ENCODE peak calls at places on chromosome 3, in seven cellular contexts. One of them, this sample, is unnamed.

GRCh38 chr3:105867690-105868449 is 942 bp downstream of the CBLB start:
- DNase-seq in transverse colon: no peak
- DNase-seq in NB4: no peak
- DNase-seq in heart right ventricle: no peak
- DNase-seq in lung: no peak
- DNase-seq in GM12865: no peak
- DNase-seq in Caco-2: no peak
- DNase-seq in this sample: peak

GRCh38 chr3:162183440-162183839 is 686.8 kb downstream of the OTOL1 start:
- DNase-seq in transverse colon: no peak
- DNase-seq in NB4: no peak
- DNase-seq in heart right ventricle: no peak
- DNase-seq in lung: no peak
- DNase-seq in GM12865: no peak
- DNase-seq in Caco-2: no peak
- DNase-seq in this sample: no peak

GRCh38 chr3:127690106-127690505 is 17.4 kb downstream of the ABTB1 start:
- DNase-seq in transverse colon: no peak
- DNase-seq in NB4: no peak
- DNase-seq in heart right ventricle: peak
- DNase-seq in lung: no peak
- DNase-seq in GM12865: no peak
- DNase-seq in Caco-2: peak
- DNase-seq in this sample: peak

GRCh38 chr3:130341388-130341787 is 4.1 kb upstream of the COL6A5 start:
- DNase-seq in transverse colon: no peak
- DNase-seq in NB4: peak
- DNase-seq in heart right ventricle: no peak
- DNase-seq in lung: no peak
- DNase-seq in GM12865: no peak
- DNase-seq in Caco-2: no peak
- DNase-seq in this sample: no peak

GRCh38 chr3:124552224-124552623 is 178.0 kb upstream of the UMPS start:
- DNase-seq in transverse colon: peak
- DNase-seq in NB4: no peak
- DNase-seq in heart right ventricle: no peak
- DNase-seq in lung: peak
- DNase-seq in GM12865: no peak
- DNase-seq in Caco-2: no peak
- DNase-seq in this sample: no peak

GRCh38 chr3:29181149-29181780 is 99.6 kb upstream of the RBMS3 start:
- DNase-seq in transverse colon: no peak
- DNase-seq in NB4: no peak
- DNase-seq in heart right ventricle: no peak
- DNase-seq in lung: no peak
- DNase-seq in GM12865: peak
- DNase-seq in Caco-2: no peak
- DNase-seq in this sample: no peak

GRCh38 chr3:62601238-62601856 is 228.0 kb upstream of the FEZF2 start:
- DNase-seq in transverse colon: no peak
- DNase-seq in NB4: no peak
- DNase-seq in heart right ventricle: no peak
- DNase-seq in lung: no peak
- DNase-seq in GM12865: no peak
- DNase-seq in Caco-2: no peak
- DNase-seq in this sample: peak

GRCh38 chr3:169215461-169215860 is 448.1 kb downstream of the MECOM start:
- DNase-seq in transverse colon: no peak
- DNase-seq in NB4: no peak
- DNase-seq in heart right ventricle: no peak
- DNase-seq in lung: no peak
- DNase-seq in GM12865: no peak
- DNase-seq in Caco-2: no peak
- DNase-seq in this sample: no peak

GRCh38 chr3:127629462-127630403 is 748 bp downstream of the PODXL2 start:
- DNase-seq in transverse colon: peak
- DNase-seq in NB4: peak
- DNase-seq in heart right ventricle: no peak
- DNase-seq in lung: no peak
- DNase-seq in GM12865: peak
- DNase-seq in Caco-2: no peak
- DNase-seq in this sample: no peak

GRCh38 chr3:177946965-177947364 is 589.3 kb upstream of the KCNMB2 start:
- DNase-seq in transverse colon: no peak
- DNase-seq in NB4: no peak
- DNase-seq in heart right ventricle: no peak
- DNase-seq in lung: no peak
- DNase-seq in GM12865: no peak
- DNase-seq in Caco-2: no peak
- DNase-seq in this sample: peak

GRCh38 chr3:170367797-170368196 is 10.3 kb downstream of the SKIL start:
- DNase-seq in transverse colon: no peak
- DNase-seq in NB4: no peak
- DNase-seq in heart right ventricle: no peak
- DNase-seq in lung: no peak
- DNase-seq in GM12865: no peak
- DNase-seq in Caco-2: no peak
- DNase-seq in this sample: no peak
- H3K4me3 ChIP-seq in transverse colon: no peak
- H3K4me3 ChIP-seq in NB4: no peak
- H3K4me3 ChIP-seq in heart right ventricle: no peak
- H3K4me3 ChIP-seq in lung: no peak
- H3K4me3 ChIP-seq in GM12865: peak
- H3K4me3 ChIP-seq in Caco-2: no peak
- H3K4me3 ChIP-seq in this sample: no peak

DNA sequence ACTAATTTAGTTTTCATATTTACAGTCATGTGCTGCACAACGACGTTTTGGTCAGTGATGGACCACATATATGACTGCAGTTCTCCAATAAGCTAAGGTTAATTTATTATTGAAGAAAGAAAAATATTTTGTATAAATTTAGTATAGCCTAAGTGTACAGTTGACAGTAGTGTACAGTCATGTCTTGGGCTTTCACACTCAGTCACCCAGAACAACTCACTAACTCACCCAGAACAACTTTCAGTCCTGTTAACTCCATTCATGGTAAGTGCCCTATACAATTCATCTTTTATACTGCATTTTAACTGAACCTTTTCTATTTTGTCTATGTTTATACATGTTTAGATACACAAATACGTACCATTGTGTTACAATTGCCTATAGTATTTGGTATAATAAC is 3.8 kb upstream of the GABRR3 start:
- DNase-seq in transverse colon: no peak
- DNase-seq in NB4: no peak
- DNase-seq in heart right ventricle: no peak
- DNase-seq in lung: no peak
- DNase-seq in GM12865: no peak
- DNase-seq in Caco-2: no peak
- DNase-seq in this sample: no peak
- H3K4me3 ChIP-seq in transverse colon: no peak
- H3K4me3 ChIP-seq in NB4: no peak
- H3K4me3 ChIP-seq in heart right ventricle: no peak
- H3K4me3 ChIP-seq in lung: no peak
- H3K4me3 ChIP-seq in GM12865: peak
- H3K4me3 ChIP-seq in Caco-2: no peak
- H3K4me3 ChIP-seq in this sample: no peak

DNA sequence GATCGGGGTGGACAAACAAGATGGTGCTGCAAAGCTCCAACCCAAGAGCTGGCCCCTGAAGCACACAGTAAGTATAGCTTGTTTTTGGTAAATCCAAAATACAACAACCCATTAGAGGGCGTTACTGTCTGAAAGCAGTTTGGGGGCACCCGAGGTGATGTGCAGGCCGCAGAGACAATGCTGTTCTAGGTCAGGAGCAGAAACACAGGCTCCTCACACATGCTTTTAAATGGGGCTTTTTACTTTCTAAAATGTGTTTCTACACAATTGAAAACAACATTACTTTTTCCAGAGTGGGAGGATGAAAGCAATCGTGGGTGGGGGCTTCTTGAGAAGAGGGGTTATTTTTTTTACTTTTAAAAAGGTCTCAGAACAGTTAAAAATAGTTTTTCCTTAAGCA is 1029.3 kb upstream of the CFAP20DC start:
- DNase-seq in transverse colon: no peak
- DNase-seq in NB4: no peak
- DNase-seq in heart right ventricle: no peak
- DNase-seq in lung: no peak
- DNase-seq in GM12865: no peak
- DNase-seq in Caco-2: no peak
- DNase-seq in this sample: no peak
- H3K4me3 ChIP-seq in transverse colon: no peak
- H3K4me3 ChIP-seq in NB4: no peak
- H3K4me3 ChIP-seq in heart right ventricle: no peak
- H3K4me3 ChIP-seq in lung: no peak
- H3K4me3 ChIP-seq in GM12865: no peak
- H3K4me3 ChIP-seq in Caco-2: no peak
- H3K4me3 ChIP-seq in this sample: no peak

DNA sequence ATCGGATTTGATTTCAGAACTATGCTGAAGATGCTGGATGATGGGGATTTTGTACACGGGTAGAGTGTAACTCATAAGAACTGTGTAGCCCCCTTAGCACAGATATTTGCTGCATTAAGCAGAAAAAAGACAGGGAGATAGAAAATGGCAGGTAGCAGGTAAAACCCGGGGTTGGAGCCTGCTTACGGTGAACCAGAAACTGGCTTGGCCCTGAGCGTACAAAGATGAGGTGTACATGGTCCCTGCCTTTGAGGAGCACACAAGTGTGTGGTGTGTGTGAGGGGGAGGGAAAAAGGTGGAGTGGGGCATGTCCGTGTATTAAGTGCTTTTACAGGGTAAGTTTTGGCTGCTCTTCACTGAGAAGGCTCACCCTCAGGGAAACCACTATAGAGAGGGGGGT is 3.5 kb downstream of the LPP start:
- DNase-seq in transverse colon: no peak
- DNase-seq in NB4: no peak
- DNase-seq in heart right ventricle: no peak
- DNase-seq in lung: no peak
- DNase-seq in GM12865: no peak
- DNase-seq in Caco-2: no peak
- DNase-seq in this sample: no peak
- H3K4me3 ChIP-seq in transverse colon: no peak
- H3K4me3 ChIP-seq in NB4: no peak
- H3K4me3 ChIP-seq in heart right ventricle: no peak
- H3K4me3 ChIP-seq in lung: no peak
- H3K4me3 ChIP-seq in GM12865: no peak
- H3K4me3 ChIP-seq in Caco-2: no peak
- H3K4me3 ChIP-seq in this sample: no peak

GRCh38 chr3:141432904-141433303 is 53.9 kb upstream of the RASA2 start:
- DNase-seq in transverse colon: no peak
- DNase-seq in NB4: no peak
- DNase-seq in heart right ventricle: no peak
- DNase-seq in lung: no peak
- DNase-seq in GM12865: no peak
- DNase-seq in Caco-2: no peak
- DNase-seq in this sample: no peak
- H3K4me3 ChIP-seq in transverse colon: no peak
- H3K4me3 ChIP-seq in NB4: no peak
- H3K4me3 ChIP-seq in heart right ventricle: no peak
- H3K4me3 ChIP-seq in lung: no peak
- H3K4me3 ChIP-seq in GM12865: no peak
- H3K4me3 ChIP-seq in Caco-2: no peak
- H3K4me3 ChIP-seq in this sample: no peak

DNA sequence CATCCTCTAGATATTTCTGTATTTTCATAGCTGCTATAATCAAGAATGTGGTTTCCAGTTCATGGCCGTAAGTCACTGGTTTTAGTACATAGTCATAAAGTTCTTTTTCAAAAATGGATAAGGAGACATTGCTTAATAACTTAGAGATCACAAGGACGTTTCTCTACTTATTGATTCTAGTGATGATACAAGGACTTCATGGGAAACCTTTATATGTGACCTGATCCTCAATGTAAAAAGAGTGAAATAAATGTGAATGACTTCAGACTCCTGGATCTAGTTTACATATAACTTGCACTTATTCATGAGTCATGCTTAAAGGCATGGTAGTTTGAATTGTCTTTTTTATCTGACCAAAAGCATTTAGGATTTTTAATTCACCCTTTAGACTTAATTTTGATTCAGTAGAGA is 35.2 kb downstream of the TSC22D2 start:
- DNase-seq in transverse colon: no peak
- DNase-seq in NB4: no peak
- DNase-seq in heart right ventricle: no peak
- DNase-seq in lung: no peak
- DNase-seq in GM12865: no peak
- DNase-seq in Caco-2: no peak
- DNase-seq in this sample: peak
- H3K4me3 ChIP-seq in transverse colon: no peak
- H3K4me3 ChIP-seq in NB4: no peak
- H3K4me3 ChIP-seq in heart right ventricle: no peak
- H3K4me3 ChIP-seq in lung: no peak
- H3K4me3 ChIP-seq in GM12865: no peak
- H3K4me3 ChIP-seq in Caco-2: no peak
- H3K4me3 ChIP-seq in this sample: no peak

DNA sequence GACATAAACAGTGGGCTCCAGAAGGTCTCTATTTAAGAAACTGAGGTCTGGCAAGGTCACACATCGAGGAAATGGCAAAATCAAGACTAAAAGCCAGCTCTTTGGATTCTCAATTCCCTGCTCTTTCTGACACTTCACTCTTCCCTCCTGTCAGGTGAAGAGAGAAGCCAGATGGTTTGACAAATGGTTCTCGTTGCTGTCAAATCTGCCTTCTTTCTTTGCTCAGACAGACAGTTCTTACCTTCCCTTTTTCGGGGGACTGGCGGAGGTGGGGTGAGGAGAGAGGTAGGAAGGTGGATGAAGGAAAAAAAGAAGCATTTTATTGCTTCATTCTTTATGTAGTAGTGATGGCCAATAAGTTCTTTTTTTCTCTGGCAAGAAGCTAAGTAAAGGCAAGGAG is 133.4 kb downstream of the LPP start:
- DNase-seq in transverse colon: no peak
- DNase-seq in NB4: no peak
- DNase-seq in heart right ventricle: no peak
- DNase-seq in lung: no peak
- DNase-seq in GM12865: no peak
- DNase-seq in Caco-2: no peak
- DNase-seq in this sample: no peak
- H3K4me3 ChIP-seq in transverse colon: no peak
- H3K4me3 ChIP-seq in NB4: no peak
- H3K4me3 ChIP-seq in heart right ventricle: no peak
- H3K4me3 ChIP-seq in lung: no peak
- H3K4me3 ChIP-seq in GM12865: no peak
- H3K4me3 ChIP-seq in Caco-2: no peak
- H3K4me3 ChIP-seq in this sample: no peak

DNA sequence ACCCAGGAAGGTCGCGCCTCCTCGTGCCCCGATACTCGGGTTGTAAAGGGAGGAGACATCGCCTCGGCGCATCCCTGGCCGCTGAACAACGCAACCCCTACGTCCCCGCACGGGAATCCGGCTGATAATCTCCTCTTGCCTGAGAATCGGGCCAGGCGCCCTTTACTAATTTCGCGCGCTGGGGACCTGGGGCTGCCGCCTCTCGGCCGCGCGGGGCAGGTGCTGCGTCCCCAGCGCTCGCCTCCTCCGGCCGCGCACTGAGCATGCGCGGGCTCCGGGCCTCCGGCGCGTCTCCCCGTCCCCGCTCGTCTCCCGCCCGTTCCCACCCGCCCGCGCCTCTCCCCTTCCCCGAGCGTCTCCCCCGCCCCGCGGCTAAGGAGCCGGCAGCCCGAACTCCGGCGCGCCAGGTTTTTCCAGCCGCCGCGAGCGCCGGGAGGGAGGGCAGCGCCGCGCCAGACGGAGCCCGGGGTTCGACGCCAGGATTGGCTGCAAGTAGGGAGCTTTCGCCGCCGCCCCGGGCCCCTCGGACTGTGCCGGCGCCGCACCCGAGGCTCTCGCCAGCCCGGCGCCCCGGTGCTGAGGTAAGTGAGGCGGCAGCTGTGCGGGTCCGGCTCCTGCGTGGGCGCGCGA is at the start of gene CNTN4:
- DNase-seq in transverse colon: peak
- DNase-seq in NB4: no peak
- DNase-seq in heart right ventricle: peak
- DNase-seq in lung: peak
- DNase-seq in GM12865: peak
- DNase-seq in Caco-2: peak
- DNase-seq in this sample: no peak
- H3K4me3 ChIP-seq in transverse colon: peak
- H3K4me3 ChIP-seq in NB4: no peak
- H3K4me3 ChIP-seq in heart right ventricle: peak
- H3K4me3 ChIP-seq in lung: peak
- H3K4me3 ChIP-seq in GM12865: peak
- H3K4me3 ChIP-seq in Caco-2: peak
- H3K4me3 ChIP-seq in this sample: no peak